ENCODE peak calls at places on chromosome 3, in five cellular contexts. C is K562, D is H1, V is GM12878, F is HepG2. R is an unnamed sample.

GRCh38 chr3:194133661-194134230 is 2.2 kb upstream of the HES1 start:
- DNase-seq in C (peak), D (no peak), V (no peak), F (peak), R (peak)

GRCh38 chr3:45214061-45214680 is 11.9 kb downstream of the TMEM158 start:
- DNase-seq in C (no peak), D (no peak), V (no peak), F (no peak), R (no peak)

GRCh38 chr3:107988464-107989156 is 102.2 kb downstream of the CD47 start:
- DNase-seq in C (no peak), D (no peak), V (no peak), F (no peak), R (no peak)

GRCh38 chr3:27089063-27089462 is 280.1 kb downstream of the NEK10 start:
- DNase-seq in C (no peak), D (no peak), V (no peak), F (no peak), R (no peak)

GRCh38 chr3:50203113-50203852 is 1.8 kb upstream of the SLC38A3 start:
- DNase-seq in C (no peak), D (no peak), V (no peak), F (peak), R (no peak)

GRCh38 chr3:42351221-42351620 is 59.2 kb downstream of the LYZL4 start:
- DNase-seq in C (no peak), D (no peak), V (no peak), F (no peak), R (no peak)

GRCh38 chr3:129123314-129124060 is 1.9 kb upstream of the RAB43 start:
- DNase-seq in C (no peak), D (no peak), V (no peak), F (peak), R (no peak)

GRCh38 chr3:134376385-134376765 is 2.1 kb upstream of the AMOTL2 start:
- DNase-seq in C (no peak), D (no peak), V (no peak), F (no peak), R (no peak)

GRCh38 chr3:185145511-185145910 is 7.3 kb downstream of the C3orf70 start:
- DNase-seq in C (no peak), D (no peak), V (no peak), F (no peak), R (no peak)

GRCh38 chr3:186593862-186594261 is 19.0 kb upstream of the AHSG start:
- DNase-seq in C (no peak), D (no peak), V (no peak), F (peak), R (no peak)

GRCh38 chr3:158093526-158093925 is 12.7 kb downstream of the SHOX2 start:
- DNase-seq in C (no peak), D (no peak), V (no peak), F (no peak), R (no peak)

GRCh38 chr3:158097141-158097540 is 9.1 kb downstream of the SHOX2 start:
- DNase-seq in C (no peak), D (no peak), V (no peak), F (no peak), R (no peak)

GRCh38 chr3:158095302-158095997 is 10.8 kb downstream of the SHOX2 start:
- DNase-seq in C (no peak), D (no peak), V (no peak), F (no peak), R (peak)

GRCh38 chr3:158094917-158095301 is 11.3 kb downstream of the SHOX2 start:
- DNase-seq in C (no peak), D (no peak), V (no peak), F (no peak), R (no peak)

GRCh38 chr3:158094235-158094916 is 11.8 kb downstream of the SHOX2 start:
- DNase-seq in C (no peak), D (no peak), V (no peak), F (no peak), R (peak)
- TF ChIP-seq MAX in C (no peak), D (no peak), V (no peak), F (no peak), R (no peak)

DNA sequence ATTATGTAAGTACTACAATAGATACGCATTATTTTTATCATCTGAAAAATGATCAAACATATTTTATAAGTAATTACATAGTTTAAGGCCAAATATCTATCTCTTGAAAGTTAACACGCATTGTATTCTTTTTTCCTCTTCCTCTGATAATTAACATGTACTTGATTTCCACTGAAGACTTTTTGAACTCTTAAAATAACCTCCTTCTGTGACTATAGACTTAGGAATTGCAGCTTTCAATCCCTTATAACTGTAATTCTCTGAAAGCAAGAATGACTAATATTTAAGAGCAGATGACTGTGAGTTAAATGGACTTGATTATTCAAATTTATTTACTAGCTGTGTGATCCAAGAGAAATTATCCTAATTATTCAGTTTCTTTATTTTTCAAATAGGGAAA is 730.6 kb upstream of the NECTIN3 start:
- DNase-seq in C (no peak), D (no peak), V (no peak), F (no peak), R (no peak)
- TF ChIP-seq CREB1 in C (no peak), D (no peak), V (no peak), F (no peak), R (no peak)

GRCh38 chr3:169772951-169773816 is at the start of gene MYNN:
- DNase-seq in C (peak), D (peak), V (peak), F (peak), R (peak)

GRCh38 chr3:169765281-169765624 is 393 bp upstream of the TERC start:
- DNase-seq in C (no peak), D (no peak), V (no peak), F (no peak), R (no peak)

GRCh38 chr3:169772530-169772950 is 656 bp upstream of the MYNN start:
- DNase-seq in C (peak), D (no peak), V (peak), F (peak), R (peak)

GRCh38 chr3:169771651-169772529 is 1.3 kb upstream of the MYNN start:
- DNase-seq in C (peak), D (no peak), V (peak), F (peak), R (peak)

DNA sequence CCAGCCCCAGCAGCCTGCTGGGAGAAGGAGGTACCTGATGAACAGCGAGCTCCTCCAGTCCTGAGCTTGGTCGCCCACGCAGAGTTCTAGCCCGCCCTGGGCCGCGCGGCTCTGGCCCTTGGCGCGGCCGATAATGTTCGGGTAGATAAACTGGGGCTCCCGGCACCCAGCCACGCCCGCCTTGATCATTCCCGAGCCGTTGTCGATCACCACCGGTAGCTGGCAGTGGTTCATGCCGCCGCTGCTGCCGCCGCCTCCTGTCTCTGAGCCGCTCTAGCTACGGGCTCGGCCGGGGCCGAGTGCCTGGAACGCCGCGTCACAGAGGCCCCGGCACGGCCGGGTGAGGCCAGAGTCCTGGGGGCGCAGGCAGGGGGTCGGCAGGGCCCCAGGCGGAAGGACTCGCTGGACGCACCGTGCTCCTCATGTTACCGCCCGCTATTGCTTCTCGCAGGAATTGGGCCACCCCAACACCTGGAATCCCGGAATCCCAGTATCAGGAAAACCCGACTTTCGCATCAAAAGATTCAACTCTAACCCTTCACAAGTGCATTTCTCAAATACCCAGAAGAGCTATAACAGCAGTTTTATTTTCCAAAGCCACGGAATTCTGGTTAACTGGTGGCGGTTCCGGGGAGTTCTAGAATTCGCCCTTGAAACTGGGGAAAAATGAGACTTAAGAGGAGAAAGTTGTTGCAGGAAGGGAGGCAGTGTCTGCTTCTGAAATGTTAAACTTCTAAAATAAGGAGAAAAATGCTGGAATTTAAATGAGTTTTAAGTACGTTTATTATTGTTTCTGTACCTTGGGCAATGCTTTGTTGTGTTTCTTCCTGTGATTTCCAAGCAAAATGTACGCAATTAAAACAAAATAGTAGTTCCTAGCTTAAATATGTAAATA is at the start of gene ACTRT3:
- DNase-seq in C (no peak), D (no peak), V (no peak), F (peak), R (peak)
- TF ChIP-seq MAX in C (no peak), D (peak), V (no peak), F (peak), R (peak)

GRCh38 chr3:41176554-41176953 is 22.8 kb upstream of the CTNNB1 start:
- DNase-seq in C (no peak), D (no peak), V (no peak), F (no peak), R (no peak)

GRCh38 chr3:41173926-41174702 is 25.2 kb upstream of the CTNNB1 start:
- DNase-seq in C (no peak), D (no peak), V (no peak), F (no peak), R (no peak)

GRCh38 chr3:41180396-41180795 is 18.9 kb upstream of the CTNNB1 start:
- DNase-seq in C (no peak), D (no peak), V (no peak), F (no peak), R (no peak)

GRCh38 chr3:41174703-41174964 is 24.7 kb upstream of the CTNNB1 start:
- DNase-seq in C (no peak), D (no peak), V (no peak), F (no peak), R (no peak)

GRCh38 chr3:41175365-41175764 is 23.9 kb upstream of the CTNNB1 start:
- DNase-seq in C (no peak), D (no peak), V (no peak), F (no peak), R (no peak)
- TF ChIP-seq CREB1 in C (no peak), D (no peak), V (no peak), F (no peak), R (no peak)

GRCh38 chr3:183698760-183699159 is 1.2 kb downstream of the YEATS2 start:
- DNase-seq in C (peak), D (no peak), V (no peak), F (no peak), R (no peak)
- TF ChIP-seq MAX in C (no peak), D (no peak), V (no peak), F (no peak), R (no peak)

R was measured in WTC11.